ENCODE peak calls at places on chromosomes 13 and 19, in nine cellular contexts. One of them, this sample, is unnamed.
A peak's percentile ranks its signal among the peaks of the same experiment; 100 is the strongest.

GRCh38 chr19:43596842-43597461 is 557 bp downstream of the ZNF576 start:
- DNase-seq in GM10248: no peak
- DNase-seq in endothelial cell: no peak
- DNase-seq in astrocyte of the spinal cord: no peak
- DNase-seq in mesothelial cell of epicardium: no peak
- DNase-seq in A549: no peak
- DNase-seq in cardiac muscle cell: no peak
- DNase-seq in Caco-2: no peak
- DNase-seq in mucosa of descending colon: no peak
- DNase-seq in this sample: no peak

GRCh38 chr19:49512970-49513745 is 697 bp downstream of the FCGRT start:
- DNase-seq in GM10248: no peak
- DNase-seq in endothelial cell: peak; percentile 51
- DNase-seq in astrocyte of the spinal cord: no peak
- DNase-seq in mesothelial cell of epicardium: no peak
- DNase-seq in A549: no peak
- DNase-seq in cardiac muscle cell: no peak
- DNase-seq in Caco-2: peak; percentile 76
- DNase-seq in mucosa of descending colon: peak; percentile 76
- DNase-seq in this sample: no peak

GRCh38 chr13:36493046-36493445 is 60.8 kb downstream of the CCNA1 start:
- DNase-seq in GM10248: no peak
- DNase-seq in endothelial cell: no peak
- DNase-seq in astrocyte of the spinal cord: no peak
- DNase-seq in mesothelial cell of epicardium: no peak
- DNase-seq in A549: no peak
- DNase-seq in cardiac muscle cell: no peak
- DNase-seq in Caco-2: no peak
- DNase-seq in mucosa of descending colon: no peak
- DNase-seq in this sample: no peak

GRCh38 chr13:76969488-76970365 is 21.4 kb downstream of the ACOD1 start:
- DNase-seq in GM10248: no peak
- DNase-seq in endothelial cell: no peak
- DNase-seq in astrocyte of the spinal cord: no peak
- DNase-seq in mesothelial cell of epicardium: no peak
- DNase-seq in A549: no peak
- DNase-seq in cardiac muscle cell: no peak
- DNase-seq in Caco-2: no peak
- DNase-seq in mucosa of descending colon: no peak
- DNase-seq in this sample: no peak

GRCh38 chr13:24002206-24002815 is 105.0 kb upstream of the C1QTNF9B start:
- DNase-seq in GM10248: no peak
- DNase-seq in endothelial cell: no peak
- DNase-seq in astrocyte of the spinal cord: no peak
- DNase-seq in mesothelial cell of epicardium: no peak
- DNase-seq in A549: no peak
- DNase-seq in cardiac muscle cell: no peak
- DNase-seq in Caco-2: no peak
- DNase-seq in mucosa of descending colon: no peak
- DNase-seq in this sample: no peak

GRCh38 chr13:62643799-62644484 is 1228.3 kb upstream of the PCDH20 start:
- DNase-seq in GM10248: no peak
- DNase-seq in endothelial cell: no peak
- DNase-seq in astrocyte of the spinal cord: no peak
- DNase-seq in mesothelial cell of epicardium: no peak
- DNase-seq in A549: no peak
- DNase-seq in cardiac muscle cell: no peak
- DNase-seq in Caco-2: no peak
- DNase-seq in mucosa of descending colon: no peak
- DNase-seq in this sample: no peak

GRCh38 chr19:14333101-14333871 is 48.0 kb upstream of the ADGRE5 start:
- DNase-seq in GM10248: peak; percentile 53
- DNase-seq in endothelial cell: peak; percentile 14
- DNase-seq in astrocyte of the spinal cord: peak; percentile 6
- DNase-seq in mesothelial cell of epicardium: no peak
- DNase-seq in A549: peak; percentile 61
- DNase-seq in cardiac muscle cell: peak; percentile 75
- DNase-seq in Caco-2: no peak
- DNase-seq in mucosa of descending colon: peak; percentile 56
- DNase-seq in this sample: no peak

GRCh38 chr19:57934820-57935665 is at the start of gene ZNF418:
- DNase-seq in GM10248: peak; percentile 39
- DNase-seq in endothelial cell: peak; percentile 65
- DNase-seq in astrocyte of the spinal cord: peak; percentile 83
- DNase-seq in mesothelial cell of epicardium: no peak
- DNase-seq in A549: peak; percentile 89
- DNase-seq in cardiac muscle cell: peak; percentile 89
- DNase-seq in Caco-2: no peak
- DNase-seq in mucosa of descending colon: peak; percentile 62
- DNase-seq in this sample: peak; percentile 39

GRCh38 chr13:79900356-79900755 is 419.4 kb downstream of the NDFIP2 start:
- DNase-seq in GM10248: no peak
- DNase-seq in endothelial cell: no peak
- DNase-seq in astrocyte of the spinal cord: no peak
- DNase-seq in mesothelial cell of epicardium: no peak
- DNase-seq in A549: no peak
- DNase-seq in cardiac muscle cell: no peak
- DNase-seq in Caco-2: no peak
- DNase-seq in mucosa of descending colon: no peak
- DNase-seq in this sample: no peak

GRCh38 chr13:79898996-79899395 is 418.0 kb downstream of the NDFIP2 start:
- DNase-seq in GM10248: no peak
- DNase-seq in endothelial cell: no peak
- DNase-seq in astrocyte of the spinal cord: no peak
- DNase-seq in mesothelial cell of epicardium: no peak
- DNase-seq in A549: no peak
- DNase-seq in cardiac muscle cell: no peak
- DNase-seq in Caco-2: no peak
- DNase-seq in mucosa of descending colon: no peak
- DNase-seq in this sample: no peak

GRCh38 chr13:79898202-79898826 is 417.4 kb downstream of the NDFIP2 start:
- DNase-seq in GM10248: no peak
- DNase-seq in endothelial cell: no peak
- DNase-seq in astrocyte of the spinal cord: no peak
- DNase-seq in mesothelial cell of epicardium: no peak
- DNase-seq in A549: no peak
- DNase-seq in cardiac muscle cell: no peak
- DNase-seq in Caco-2: no peak
- DNase-seq in mucosa of descending colon: no peak
- DNase-seq in this sample: no peak

GRCh38 chr13:79904581-79904980 is 423.6 kb downstream of the NDFIP2 start:
- DNase-seq in GM10248: no peak
- DNase-seq in endothelial cell: no peak
- DNase-seq in astrocyte of the spinal cord: no peak
- DNase-seq in mesothelial cell of epicardium: no peak
- DNase-seq in A549: no peak
- DNase-seq in cardiac muscle cell: no peak
- DNase-seq in Caco-2: no peak
- DNase-seq in mucosa of descending colon: no peak
- DNase-seq in this sample: no peak

GRCh38 chr13:79901336-79901735 is 420.4 kb downstream of the NDFIP2 start:
- DNase-seq in GM10248: no peak
- DNase-seq in endothelial cell: no peak
- DNase-seq in astrocyte of the spinal cord: no peak
- DNase-seq in mesothelial cell of epicardium: no peak
- DNase-seq in A549: no peak
- DNase-seq in cardiac muscle cell: peak; percentile 71
- DNase-seq in Caco-2: no peak
- DNase-seq in mucosa of descending colon: no peak
- DNase-seq in this sample: no peak
- TF ChIP-seq CTCF in GM10248: no peak
- TF ChIP-seq CTCF in endothelial cell: no peak
- TF ChIP-seq CTCF in astrocyte of the spinal cord: no peak
- TF ChIP-seq CTCF in mesothelial cell of epicardium: no peak
- TF ChIP-seq CTCF in A549: no peak
- TF ChIP-seq CTCF in cardiac muscle cell: peak; percentile 38
- TF ChIP-seq CTCF in Caco-2: no peak
- TF ChIP-seq CTCF in mucosa of descending colon: no peak
- TF ChIP-seq CTCF in this sample: peak; percentile 6

GRCh38 chr19:1300744-1301490 is 15.2 kb downstream of the EFNA2 start:
- DNase-seq in GM10248: no peak
- DNase-seq in endothelial cell: no peak
- DNase-seq in astrocyte of the spinal cord: no peak
- DNase-seq in mesothelial cell of epicardium: no peak
- DNase-seq in A549: no peak
- DNase-seq in cardiac muscle cell: no peak
- DNase-seq in Caco-2: no peak
- DNase-seq in mucosa of descending colon: no peak
- DNase-seq in this sample: no peak

GRCh38 chr19:1299822-1300221 is 14.1 kb downstream of the EFNA2 start:
- DNase-seq in GM10248: no peak
- DNase-seq in endothelial cell: no peak
- DNase-seq in astrocyte of the spinal cord: no peak
- DNase-seq in mesothelial cell of epicardium: no peak
- DNase-seq in A549: no peak
- DNase-seq in cardiac muscle cell: no peak
- DNase-seq in Caco-2: no peak
- DNase-seq in mucosa of descending colon: no peak
- DNase-seq in this sample: no peak

GRCh38 chr19:1304197-1304924 is 18.7 kb downstream of the EFNA2 start:
- DNase-seq in GM10248: no peak
- DNase-seq in endothelial cell: no peak
- DNase-seq in astrocyte of the spinal cord: no peak
- DNase-seq in mesothelial cell of epicardium: no peak
- DNase-seq in A549: no peak
- DNase-seq in cardiac muscle cell: no peak
- DNase-seq in Caco-2: peak; percentile 72
- DNase-seq in mucosa of descending colon: peak; percentile 72
- DNase-seq in this sample: no peak

GRCh38 chr19:1298235-1298634 is 12.6 kb downstream of the EFNA2 start:
- DNase-seq in GM10248: no peak
- DNase-seq in endothelial cell: no peak
- DNase-seq in astrocyte of the spinal cord: no peak
- DNase-seq in mesothelial cell of epicardium: no peak
- DNase-seq in A549: no peak
- DNase-seq in cardiac muscle cell: no peak
- DNase-seq in Caco-2: no peak
- DNase-seq in mucosa of descending colon: no peak
- DNase-seq in this sample: no peak

GRCh38 chr19:1302534-1303239 is 17.0 kb downstream of the EFNA2 start:
- DNase-seq in GM10248: no peak
- DNase-seq in endothelial cell: no peak
- DNase-seq in astrocyte of the spinal cord: no peak
- DNase-seq in mesothelial cell of epicardium: no peak
- DNase-seq in A549: no peak
- DNase-seq in cardiac muscle cell: no peak
- DNase-seq in Caco-2: no peak
- DNase-seq in mucosa of descending colon: no peak
- DNase-seq in this sample: no peak
- TF ChIP-seq CTCF in GM10248: no peak
- TF ChIP-seq CTCF in endothelial cell: no peak
- TF ChIP-seq CTCF in astrocyte of the spinal cord: no peak
- TF ChIP-seq CTCF in mesothelial cell of epicardium: no peak
- TF ChIP-seq CTCF in A549: no peak
- TF ChIP-seq CTCF in cardiac muscle cell: no peak
- TF ChIP-seq CTCF in Caco-2: no peak
- TF ChIP-seq CTCF in mucosa of descending colon: no peak
- TF ChIP-seq CTCF in this sample: no peak

GRCh38 chr19:52949422-52949821 is 13.3 kb downstream of the ZNF816 start:
- DNase-seq in GM10248: no peak
- DNase-seq in endothelial cell: no peak
- DNase-seq in astrocyte of the spinal cord: no peak
- DNase-seq in mesothelial cell of epicardium: no peak
- DNase-seq in A549: no peak
- DNase-seq in cardiac muscle cell: no peak
- DNase-seq in Caco-2: no peak
- DNase-seq in mucosa of descending colon: no peak
- DNase-seq in this sample: no peak

GRCh38 chr19:52943884-52944643 is 18.6 kb downstream of the ZNF816 start:
- DNase-seq in GM10248: no peak
- DNase-seq in endothelial cell: no peak
- DNase-seq in astrocyte of the spinal cord: no peak
- DNase-seq in mesothelial cell of epicardium: no peak
- DNase-seq in A549: no peak
- DNase-seq in cardiac muscle cell: no peak
- DNase-seq in Caco-2: no peak
- DNase-seq in mucosa of descending colon: no peak
- DNase-seq in this sample: no peak

GRCh38 chr19:52945652-52946321 is 16.9 kb downstream of the ZNF816 start:
- DNase-seq in GM10248: no peak
- DNase-seq in endothelial cell: no peak
- DNase-seq in astrocyte of the spinal cord: no peak
- DNase-seq in mesothelial cell of epicardium: no peak
- DNase-seq in A549: no peak
- DNase-seq in cardiac muscle cell: no peak
- DNase-seq in Caco-2: no peak
- DNase-seq in mucosa of descending colon: no peak
- DNase-seq in this sample: no peak

GRCh38 chr19:52948025-52948770 is 14.5 kb downstream of the ZNF816 start:
- DNase-seq in GM10248: no peak
- DNase-seq in endothelial cell: no peak
- DNase-seq in astrocyte of the spinal cord: no peak
- DNase-seq in mesothelial cell of epicardium: no peak
- DNase-seq in A549: no peak
- DNase-seq in cardiac muscle cell: no peak
- DNase-seq in Caco-2: no peak
- DNase-seq in mucosa of descending colon: no peak
- DNase-seq in this sample: no peak

DNA sequence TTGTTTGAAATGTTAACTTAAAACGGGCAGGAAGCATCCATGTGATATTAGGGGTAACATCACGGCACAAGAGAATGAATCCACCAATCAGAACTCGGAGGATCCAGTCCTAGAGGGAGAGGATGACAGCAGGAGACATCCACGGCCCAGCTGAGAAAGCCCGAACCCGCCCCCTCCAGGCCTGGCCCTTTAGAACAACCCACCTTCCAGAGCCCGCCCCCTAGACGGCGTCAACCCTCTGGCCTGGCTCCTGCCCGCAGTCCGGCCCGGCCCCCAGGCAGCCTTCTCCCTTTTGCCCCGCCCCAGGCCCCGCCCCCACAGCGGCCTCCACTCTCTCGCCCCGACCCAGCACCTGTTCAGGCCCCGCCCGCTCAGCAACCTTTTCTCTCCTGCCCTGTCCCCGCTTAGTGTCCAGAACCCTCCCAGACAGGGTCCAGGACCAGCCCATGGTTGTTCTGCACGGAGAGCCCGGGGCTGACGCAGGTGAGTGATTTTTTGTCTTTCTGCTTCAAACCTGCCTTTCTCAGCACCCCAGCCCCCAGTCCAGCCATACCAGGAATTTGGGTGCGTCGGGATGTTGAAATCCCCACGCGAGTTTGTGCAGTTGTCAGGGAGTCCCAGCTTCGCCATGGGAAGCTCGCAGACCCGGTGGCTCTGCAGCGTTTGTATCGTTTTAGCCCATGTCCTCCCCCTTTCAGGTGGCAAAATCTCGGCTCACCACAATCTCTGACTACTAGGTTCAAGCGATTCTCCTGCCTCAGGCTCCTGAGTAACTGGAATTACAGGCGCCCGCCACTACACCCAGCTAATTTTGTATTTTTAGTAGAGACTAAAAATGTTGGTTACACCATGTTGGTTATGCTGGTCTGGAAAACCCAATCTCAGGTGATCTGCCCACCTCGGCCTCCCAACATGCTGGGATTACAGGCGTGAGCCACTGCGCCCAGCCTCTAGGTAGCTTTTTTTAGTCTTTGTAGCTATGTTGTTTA is 16.1 kb downstream of the ZNF816 start:
- DNase-seq in GM10248: peak; percentile 10
- DNase-seq in endothelial cell: peak; percentile 73
- DNase-seq in astrocyte of the spinal cord: peak; percentile 17
- DNase-seq in mesothelial cell of epicardium: no peak
- DNase-seq in A549: no peak
- DNase-seq in cardiac muscle cell: peak; percentile 43
- DNase-seq in Caco-2: peak; percentile 58
- DNase-seq in mucosa of descending colon: peak; percentile 94
- DNase-seq in this sample: no peak
- TF ChIP-seq CTCF in GM10248: no peak
- TF ChIP-seq CTCF in endothelial cell: no peak
- TF ChIP-seq CTCF in astrocyte of the spinal cord: no peak
- TF ChIP-seq CTCF in mesothelial cell of epicardium: no peak
- TF ChIP-seq CTCF in A549: no peak
- TF ChIP-seq CTCF in cardiac muscle cell: no peak
- TF ChIP-seq CTCF in Caco-2: no peak
- TF ChIP-seq CTCF in mucosa of descending colon: no peak
- TF ChIP-seq CTCF in this sample: no peak

DNA sequence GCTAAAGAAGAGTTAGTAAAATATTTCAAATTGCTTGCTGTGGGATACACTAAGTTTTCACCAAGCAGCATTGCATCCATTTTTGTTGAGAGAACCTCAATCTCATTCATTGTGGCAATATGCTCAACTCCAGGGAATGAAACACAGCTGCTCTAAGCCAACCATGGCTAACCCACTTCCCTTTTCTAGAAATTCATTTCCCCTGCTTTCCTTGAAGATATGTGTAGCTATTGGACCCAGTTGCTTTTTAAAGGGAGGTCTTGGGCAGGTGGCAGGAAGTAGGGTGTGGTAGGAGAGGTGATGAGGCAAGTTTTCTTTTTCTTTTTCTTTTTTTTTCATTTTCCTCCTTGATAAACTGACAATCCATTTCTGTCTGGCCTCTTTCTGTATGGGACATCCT is 452.2 kb downstream of the FGF14 start:
- DNase-seq in GM10248: no peak
- DNase-seq in endothelial cell: no peak
- DNase-seq in astrocyte of the spinal cord: no peak
- DNase-seq in mesothelial cell of epicardium: no peak
- DNase-seq in A549: no peak
- DNase-seq in cardiac muscle cell: no peak
- DNase-seq in Caco-2: no peak
- DNase-seq in mucosa of descending colon: no peak
- DNase-seq in this sample: no peak
- TF ChIP-seq CTCF in GM10248: no peak
- TF ChIP-seq CTCF in endothelial cell: no peak
- TF ChIP-seq CTCF in astrocyte of the spinal cord: no peak
- TF ChIP-seq CTCF in mesothelial cell of epicardium: no peak
- TF ChIP-seq CTCF in A549: no peak
- TF ChIP-seq CTCF in cardiac muscle cell: no peak
- TF ChIP-seq CTCF in Caco-2: no peak
- TF ChIP-seq CTCF in mucosa of descending colon: no peak
- TF ChIP-seq CTCF in this sample: no peak